ENCODE peak calls at places on chromosomes 1 and 21, in four cellular contexts. X is PC-3, E is GM23248, B is OCI-LY7. Z is an unnamed sample.

GRCh38 chr21:45253180-45253579 is 34.5 kb downstream of the POFUT2 start:
- DNase-seq in X (peak; percentile 44), E (peak; percentile 69), B (no peak), Z (no peak)

GRCh38 chr21:45550552-45551210 is 8.4 kb upstream of the SLC19A1 start:
- DNase-seq in X (no peak), E (no peak), B (peak; percentile 40), Z (peak; percentile 63)

GRCh38 chr1:19465123-19465522 is 20.2 kb downstream of the CAPZB start:
- DNase-seq in X (no peak), E (peak; percentile 88), B (no peak), Z (no peak)

GRCh38 chr1:202158810-202159533 is 1.4 kb downstream of the PTPN7 start:
- DNase-seq in X (no peak), E (no peak), B (peak; percentile 70), Z (peak; percentile 75)

GRCh38 chr21:45858180-45858579 is 123.4 kb upstream of the COL6A1 start:
- DNase-seq in X (no peak), E (no peak), B (no peak), Z (no peak)

GRCh38 chr21:45064618-45065399 is 9.6 kb upstream of the ADARB1 start:
- DNase-seq in X (no peak), E (peak; percentile 26), B (no peak), Z (no peak)

GRCh38 chr1:110229348-110230001 is 19.4 kb downstream of the KCNC4 start:
- DNase-seq in X (no peak), E (no peak), B (no peak), Z (no peak)

GRCh38 chr1:203217139-203217621 is 12.3 kb downstream of the CHIT1 start:
- DNase-seq in X (peak; percentile 30), E (no peak), B (no peak), Z (peak; percentile 68)

GRCh38 chr1:234676103-234676594 is 66.2 kb upstream of the IRF2BP2 start:
- DNase-seq in X (peak; percentile 62), E (peak; percentile 84), B (peak; percentile 55), Z (peak; percentile 48)

GRCh38 chr1:63330331-63330916 is 8.1 kb downstream of the FOXD3 start:
- DNase-seq in X (no peak), E (no peak), B (no peak), Z (no peak)

GRCh38 chr1:75812065-75812464 is 15.4 kb downstream of the MSH4 start:
- DNase-seq in X (no peak), E (no peak), B (no peak), Z (no peak)

GRCh38 chr1:189637041-189637440 is 840.6 kb downstream of the BRINP3 start:
- DNase-seq in X (peak; percentile 20), E (no peak), B (no peak), Z (no peak)

GRCh38 chr1:158203693-158204457 is 23.2 kb downstream of the CD1D start:
- DNase-seq in X (peak; percentile 80), E (peak; percentile 75), B (peak; percentile 75), Z (peak; percentile 78)

GRCh38 chr1:209800984-209801834 is 4.7 kb downstream of the IRF6 start:
- DNase-seq in X (no peak), E (peak; percentile 37), B (no peak), Z (no peak)

GRCh38 chr1:94792876-94793605 is 27.1 kb upstream of the SLC44A3 start:
- DNase-seq in X (no peak), E (peak; percentile 88), B (no peak), Z (no peak)

GRCh38 chr1:5286244-5286643 is 631.8 kb downstream of the AJAP1 start:
- DNase-seq in X (no peak), E (no peak), B (peak; percentile 40), Z (peak; percentile 72)

GRCh38 chr1:16442941-16443340 is 2.4 kb downstream of the NECAP2 start:
- DNase-seq in X (no peak), E (no peak), B (peak; percentile 20), Z (no peak)

GRCh38 chr1:235079443-235079967 is 49.1 kb downstream of the TOMM20 start:
- DNase-seq in X (peak; percentile 93), E (peak; percentile 35), B (peak; percentile 55), Z (no peak)

GRCh38 chr1:112934562-112934952 is 21.4 kb downstream of the SLC16A1 start:
- DNase-seq in X (no peak), E (peak; percentile 52), B (no peak), Z (no peak)

GRCh38 chr21:41160036-41160435 is 7.9 kb upstream of the BACE2 start:
- DNase-seq in X (no peak), E (peak; percentile 79), B (no peak), Z (no peak)

GRCh38 chr21:35212393-35213127 is 163.5 kb upstream of the RUNX1 start:
- DNase-seq in X (peak; percentile 50), E (peak; percentile 61), B (peak; percentile 21), Z (no peak)

GRCh38 chr1:91997607-91998195 is 32.1 kb upstream of the EPHX4 start:
- DNase-seq in X (peak; percentile 76), E (peak; percentile 65), B (peak; percentile 50), Z (peak; percentile 78)

GRCh38 chr1:74395492-74395891 is 116.9 kb downstream of the LRRC53 start:
- DNase-seq in X (no peak), E (peak; percentile 7), B (no peak), Z (no peak)

GRCh38 chr1:77513839-77514763 is 168.4 kb downstream of the ZZZ3 start:
- DNase-seq in X (no peak), E (peak; percentile 91), B (no peak), Z (no peak)

GRCh38 chr1:152537496-152537895 is 23.2 kb downstream of the CRCT1 start:
- DNase-seq in X (no peak), E (no peak), B (no peak), Z (no peak)

GRCh38 chr1:152535774-152536173 is 21.5 kb downstream of the CRCT1 start:
- DNase-seq in X (no peak), E (no peak), B (no peak), Z (no peak)

GRCh38 chr1:152543808-152544207 is 22.8 kb downstream of the LCE3E start:
- DNase-seq in X (peak; percentile 14), E (peak; percentile 39), B (peak; percentile 8), Z (peak; percentile 67)

DNA sequence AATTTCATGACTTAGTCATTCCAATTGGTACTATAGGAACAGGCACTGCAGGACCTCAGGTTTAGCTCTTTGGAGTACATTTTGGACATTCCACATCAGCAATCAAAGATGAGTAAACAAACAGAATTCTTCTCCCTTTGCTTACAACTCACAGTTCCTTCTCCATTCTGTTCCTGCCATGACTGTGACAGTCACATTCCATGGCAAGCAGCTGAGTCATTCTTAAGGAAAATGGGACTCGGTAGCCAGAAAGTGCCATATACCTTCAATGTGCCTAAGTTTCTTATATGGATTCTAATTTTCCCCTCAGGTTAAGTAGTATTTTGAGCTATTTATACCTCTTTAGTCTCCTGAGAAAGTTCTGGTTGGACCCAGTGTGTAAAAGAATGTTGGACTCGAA is 25.6 kb downstream of the CRCT1 start:
- DNase-seq in X (no peak), E (no peak), B (no peak), Z (no peak)
- H3K9me2 ChIP-seq in X (no peaks in the 10 kb centered on the region), E (no peaks in the 10 kb centered on the region), B (no peaks in the 10 kb centered on the region), Z (no peaks in the 10 kb centered on the region)

DNA sequence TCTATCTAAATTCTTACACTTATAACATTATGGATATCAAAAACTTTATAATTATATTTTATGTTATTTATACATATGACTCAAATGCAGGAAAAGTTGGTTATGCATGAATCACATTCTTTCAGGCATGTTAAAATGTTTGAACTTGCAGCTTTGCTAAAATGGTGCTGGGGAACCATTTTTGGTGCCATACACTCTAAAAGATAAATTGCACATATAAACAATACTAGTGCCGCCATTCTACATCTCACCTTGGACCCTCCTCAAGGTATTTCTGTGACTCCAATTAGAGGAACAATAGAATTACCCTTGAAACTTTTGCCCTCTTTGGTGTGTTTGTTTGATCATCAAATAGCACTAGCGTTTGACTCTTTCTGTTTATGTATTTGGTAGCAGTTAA is 980 bp downstream of the PRKACB start:
- DNase-seq in X (peak; percentile 49), E (peak; percentile 13), B (peak; percentile 75), Z (no peak)
- H2AFZ ChIP-seq in X (peak overlapping the region; percentile 36), E (no peak overlapping the region), B (peak overlapping the region; percentile 62), Z (no peak overlapping the region)

GRCh38 chr1:114043046-114043445 is 63.8 kb downstream of the OLFML3 start:
- DNase-seq in X (no peak), E (no peak), B (no peak), Z (no peak)
- H3K9me2 ChIP-seq in X (no peaks in the 10 kb centered on the region), E (no peaks in the 10 kb centered on the region), B (no peaks in the 10 kb centered on the region), Z (no peaks in the 10 kb centered on the region)

DNA sequence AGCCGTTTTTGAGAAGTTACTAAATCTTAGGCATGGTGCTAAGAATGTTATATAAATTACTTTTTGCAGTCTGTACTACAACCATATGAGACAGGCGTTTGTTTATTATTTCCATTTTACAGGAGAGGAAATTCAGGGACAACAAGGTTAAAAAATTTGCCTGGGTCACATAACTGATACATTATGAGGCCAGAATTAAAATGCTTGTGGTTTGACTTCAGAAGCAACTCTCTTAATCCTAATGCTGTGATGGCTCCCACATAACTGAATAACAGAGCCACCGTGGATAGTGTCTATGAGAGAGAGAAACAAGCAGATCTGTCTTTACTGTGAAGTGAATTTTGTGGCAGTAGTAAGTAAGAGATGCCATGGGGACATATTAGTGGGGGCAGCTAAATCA is 184.9 kb downstream of the NCAM2 start:
- DNase-seq in X (no peak), E (no peak), B (no peak), Z (no peak)
- H2AFZ ChIP-seq in X (no peak overlapping the region), E (no peak overlapping the region), B (no peak overlapping the region), Z (no peak overlapping the region)

DNA sequence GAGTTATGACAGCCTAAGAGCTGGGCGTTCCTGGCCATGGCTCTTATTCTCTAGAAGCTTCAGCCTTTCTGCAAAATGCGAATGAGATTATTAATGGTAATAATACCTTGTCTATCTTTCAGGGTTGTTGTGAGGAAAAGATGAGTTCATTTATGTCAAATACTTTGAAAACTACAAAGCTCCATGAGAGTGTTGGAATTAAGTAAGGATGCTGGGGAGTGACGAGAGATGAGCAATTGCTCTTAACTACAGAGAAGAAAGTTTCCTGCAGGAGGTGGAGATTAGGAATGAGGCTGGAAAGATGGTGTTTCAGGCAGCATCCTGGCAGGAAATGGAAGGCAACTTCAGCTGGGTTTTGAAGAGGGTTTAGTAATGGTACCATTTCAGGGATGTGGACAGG is 124.2 kb downstream of the CACNA1E start:
- DNase-seq in X (no peak), E (no peak), B (no peak), Z (no peak)
- H3K9me2 ChIP-seq in X (no peaks in the 10 kb centered on the region), E (no peaks in the 10 kb centered on the region), B (no peaks in the 10 kb centered on the region), Z (no peaks in the 10 kb centered on the region)

DNA sequence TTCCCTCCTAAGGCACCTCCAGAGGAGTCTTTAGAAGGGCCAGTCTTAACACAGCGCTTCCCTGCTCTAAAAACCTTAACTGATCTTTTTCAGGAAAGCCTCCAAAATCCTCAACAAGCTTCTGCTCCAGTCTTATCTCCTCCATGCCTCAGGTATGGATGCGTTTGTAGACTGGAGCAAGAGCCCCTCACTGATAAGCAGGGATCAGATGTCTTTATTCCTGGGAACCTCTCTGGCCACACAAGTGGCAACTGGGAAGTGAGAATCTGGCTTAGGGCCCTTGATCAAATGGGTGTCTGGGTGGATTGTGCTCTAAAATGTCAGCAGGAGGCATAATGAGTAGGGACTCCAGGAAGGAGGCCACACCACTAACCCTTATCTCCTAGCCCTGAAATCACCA is 1.4 kb downstream of the ZBTB8A start:
- DNase-seq in X (no peak), E (peak; percentile 3), B (no peak), Z (peak; percentile 39)
- H2AFZ ChIP-seq in X (peak overlapping the region; percentile 93), E (peak overlapping the region; percentile 86), B (no peak overlapping the region), Z (no peak overlapping the region)

GRCh38 chr1:114043548-114043947 is 64.3 kb downstream of the OLFML3 start:
- DNase-seq in X (no peak), E (no peak), B (no peak), Z (no peak)
- H3K9me2 ChIP-seq in X (no peaks in the 10 kb centered on the region), E (no peaks in the 10 kb centered on the region), B (no peaks in the 10 kb centered on the region), Z (no peaks in the 10 kb centered on the region)

GRCh38 chr1:179095924-179096323 is 14.1 kb downstream of the TOR3A start:
- DNase-seq in X (no peak), E (no peak), B (no peak), Z (no peak)
- H2AFZ ChIP-seq in X (no peak overlapping the region), E (no peak overlapping the region), B (no peak overlapping the region), Z (no peak overlapping the region)

Z was measured in Karpas-422.